ENCODE peak calls at places on chromosome 19, in six cellular contexts. D is fibroblast of mammary gland, B is esophagus muscularis mucosa, W is Caco-2, J is RWPE2, P is brain microvascular endothelial cell. H is an unnamed sample.
A peak's percentile ranks its signal among the peaks of the same experiment; 100 is the strongest.

GRCh38 chr19:36257512-36257876 is 42.6 kb downstream of the ZNF146 start:
- DNase-seq in J (no peak), P (no peak), D (no peak), B (no peak), W (no peak), H (no peak)

GRCh38 chr19:44553478-44554171 is 24.1 kb upstream of the CEACAM20 start:
- DNase-seq in D (peak; percentile 4), P (peak; percentile 15), J (peak; percentile 80), W (no peak), B (no peak), H (peak; percentile 12)

GRCh38 chr19:17069249-17069648 is 6.0 kb downstream of the HAUS8 start:
- DNase-seq in D (no peak), W (no peak), P (no peak), J (no peak), B (no peak), H (no peak)

GRCh38 chr19:13876834-13877233 is at the start of gene NANOS3:
- DNase-seq in B (no peak), P (no peak), J (no peak), W (no peak), D (no peak), H (no peak)

GRCh38 chr19:8361921-8362793 is 1.8 kb upstream of the ANGPTL4 start:
- DNase-seq in B (peak; percentile 98), J (peak; percentile 98), P (peak; percentile 98), D (peak; percentile 99), W (no peak), H (peak; percentile 99)

GRCh38 chr19:1066748-1067340 is at the start of gene ARHGAP45:
- DNase-seq in D (no peak), W (no peak), P (no peak), B (no peak), J (no peak), H (no peak)

GRCh38 chr19:48395170-48395455 is 1.6 kb downstream of the GRIN2D start:
- DNase-seq in J (no peak), D (no peak), P (no peak), W (no peak), B (no peak), H (no peak)

GRCh38 chr19:10782795-10783194 is 53.2 kb downstream of the TMED1 start:
- DNase-seq in P (no peak), W (no peak), J (no peak), D (no peak), B (no peak), H (no peak)

DNA sequence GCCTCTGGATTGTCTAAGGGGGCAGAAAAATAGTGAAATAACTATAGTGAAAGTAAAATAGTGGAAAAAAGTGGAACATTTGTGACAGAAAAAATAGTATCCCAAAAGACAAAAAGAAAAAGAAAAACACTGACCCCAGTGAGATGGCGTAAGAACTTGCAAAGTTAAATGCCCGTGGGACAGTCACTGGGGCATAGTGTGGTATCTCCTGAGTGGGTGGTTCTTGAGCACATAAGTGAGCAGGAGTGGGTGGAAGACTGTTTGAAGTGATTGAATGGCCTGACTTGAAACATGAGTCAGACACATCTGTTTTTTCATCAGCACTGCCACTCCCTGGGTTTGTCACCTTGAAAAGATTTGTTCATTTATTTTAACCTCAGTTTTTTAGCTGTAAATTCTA is 2.5 kb downstream of the ZNF430 start:
- DNase-seq in J (no peak), P (peak; percentile 56), B (no peak), D (peak; percentile 97), W (no peak), H (peak; percentile 27)
- H3K4me3 ChIP-seq in J (no peak overlapping the region), P (peak overlapping the region; percentile 15), B (no peak overlapping the region), D (peak overlapping the region; percentile 12), W (no peak overlapping the region), H (no peak overlapping the region)

GRCh38 chr19:3153286-3154230 is 17.7 kb downstream of the GNA15 start:
- DNase-seq in J (no peak), P (no peak), W (no peak), B (no peak), D (no peak), H (no peak)

GRCh38 chr19:3152431-3152780 is 16.6 kb downstream of the GNA15 start:
- DNase-seq in B (no peak), P (no peak), W (no peak), D (no peak), J (no peak), H (no peak)

GRCh38 chr19:3150739-3151329 is 15.0 kb downstream of the GNA15 start:
- DNase-seq in P (no peak), B (no peak), J (no peak), W (no peak), D (no peak), H (no peak)

GRCh38 chr19:3149526-3150505 is 14.0 kb downstream of the GNA15 start:
- DNase-seq in W (no peak), D (no peak), J (no peak), B (no peak), P (no peak), H (no peak)

GRCh38 chr19:3151563-3152430 is 16.0 kb downstream of the GNA15 start:
- DNase-seq in P (no peak), D (no peak), J (no peak), B (no peak), W (no peak), H (peak; percentile 39)
- H3K4me3 ChIP-seq in P (no peak overlapping the region), D (no peak overlapping the region), J (no peak overlapping the region), B (no peak overlapping the region), W (no peak overlapping the region), H (no peak overlapping the region)

GRCh38 chr19:29665826-29666633 is 769 bp downstream of the PLEKHF1 start:
- DNase-seq in P (peak; percentile 11), B (no peak), D (peak; percentile 85), W (no peak), J (no peak), H (peak; percentile 70)

GRCh38 chr19:29666634-29667389 is 1.6 kb downstream of the PLEKHF1 start:
- DNase-seq in J (no peak), W (no peak), P (peak; percentile 54), D (peak; percentile 76), B (no peak), H (peak; percentile 75)

GRCh38 chr19:29668746-29669609 is 3.7 kb downstream of the PLEKHF1 start:
- DNase-seq in P (no peak), J (no peak), D (no peak), B (no peak), W (no peak), H (no peak)

GRCh38 chr19:29667941-29668340 is 2.7 kb downstream of the PLEKHF1 start:
- DNase-seq in W (no peak), P (no peak), B (no peak), J (no peak), D (no peak), H (no peak)

GRCh38 chr19:29667390-29667783 is 2.1 kb downstream of the PLEKHF1 start:
- DNase-seq in B (no peak), J (no peak), P (no peak), D (no peak), W (no peak), H (no peak)
- H3K4me3 ChIP-seq in B (peak overlapping the region; percentile 83), J (no peak overlapping the region), P (no peak overlapping the region), D (peak overlapping the region; percentile 80), W (no peak overlapping the region), H (peak overlapping the region; percentile 69)

GRCh38 chr19:40341601-40342482 is 6.4 kb downstream of the C19orf47 start:
- DNase-seq in P (no peak), D (no peak), J (no peak), W (no peak), B (no peak), H (no peak)
- H3K4me3 ChIP-seq in P (no peak overlapping the region), D (no peak overlapping the region), J (no peak overlapping the region), W (no peak overlapping the region), B (no peak overlapping the region), H (no peak overlapping the region)

GRCh38 chr19:55657004-55657747 is 2.3 kb downstream of the U2AF2 start:
- DNase-seq in D (peak; percentile 39), B (no peak), W (no peak), P (no peak), J (peak; percentile 42), H (no peak)
- H3K4me3 ChIP-seq in D (peak overlapping the region; percentile 93), B (peak overlapping the region; percentile 100), W (peak overlapping the region; percentile 87), P (peak overlapping the region; percentile 90), J (peak overlapping the region; percentile 78), H (peak overlapping the region; percentile 78)

GRCh38 chr19:19191920-19192882 is at the start of the genes BORCS8 and RFXANK:
- DNase-seq in B (peak; percentile 99), J (peak; percentile 98), D (peak; percentile 98), W (peak; percentile 98), P (peak; percentile 99), H (peak; percentile 99)

GRCh38 chr19:19181614-19182013 is 10.3 kb downstream of the BORCS8 start:
- DNase-seq in W (no peak), D (no peak), B (no peak), J (no peak), P (no peak), H (no peak)

GRCh38 chr19:19185853-19186728 is 5.9 kb downstream of the BORCS8 start:
- DNase-seq in B (no peak), J (no peak), D (peak; percentile 43), P (no peak), W (peak; percentile 66), H (peak; percentile 53)

GRCh38 chr19:19186742-19187141 is 5.2 kb downstream of the BORCS8 start:
- DNase-seq in W (no peak), J (no peak), P (no peak), B (no peak), D (no peak), H (no peak)
- H3K4me3 ChIP-seq in W (no peak overlapping the region), J (no peak overlapping the region), P (no peak overlapping the region), B (no peak overlapping the region), D (no peak overlapping the region), H (no peak overlapping the region)

GRCh38 chr19:33627526-33627925 is 5.8 kb downstream of the CHST8 start:
- DNase-seq in B (no peak), W (no peak), D (no peak), J (no peak), P (no peak), H (no peak)
- H3K4me3 ChIP-seq in B (no peak overlapping the region), W (no peak overlapping the region), D (no peak overlapping the region), J (no peak overlapping the region), P (no peak overlapping the region), H (no peak overlapping the region)

GRCh38 chr19:2699413-2700142 is 2.9 kb downstream of the GNG7 start:
- DNase-seq in B (no peak), D (no peak), W (no peak), J (no peak), P (no peak), H (no peak)
- H3K4me3 ChIP-seq in B (no peak overlapping the region), D (no peak overlapping the region), W (no peak overlapping the region), J (no peak overlapping the region), P (no peak overlapping the region), H (no peak overlapping the region)